ENCODE peak calls at places on chromosomes 11 and 22, in ten cellular contexts. A is choroid plexus epithelial cell, E is body of pancreas, V is psoas muscle, S is OCI-LY7, U is astrocyte of the cerebellum, R is fibroblast of the aortic adventitia, K is cardiac muscle cell, N is Caco-2, W is transverse colon. C is an unnamed sample.

GRCh38 chr22:37753746-37754145 is 54.0 kb upstream of the GCAT start:
- DNase-seq in A (no peak), E (peak; percentile 39), V (no peak), S (no peak), U (no peak), R (peak; percentile 55), K (no peak), N (no peak), W (no peak), C (no peak)

GRCh38 chr11:108871152-108871551 is 206.3 kb downstream of the DDX10 start:
- DNase-seq in A (peak; percentile 88), E (peak; percentile 36), V (no peak), S (peak; percentile 30), U (no peak), R (peak; percentile 72), K (peak; percentile 38), N (peak; percentile 55), W (no peak), C (peak; percentile 30)

GRCh38 chr22:39623603-39624500 is 53.3 kb downstream of the CACNA1I start:
- DNase-seq in A (no peak), E (no peak), V (no peak), S (no peak), U (no peak), R (no peak), K (no peak), N (no peak), W (no peak), C (no peak)

GRCh38 chr11:87397250-87397649 is 359.5 kb downstream of the TMEM135 start:
- DNase-seq in A (no peak), E (no peak), V (no peak), S (no peak), U (no peak), R (no peak), K (no peak), N (no peak), W (no peak), C (no peak)

GRCh38 chr11:111736621-111737055 is 29.6 kb downstream of the PPP2R1B start:
- DNase-seq in A (no peak), E (no peak), V (no peak), S (no peak), U (no peak), R (peak; percentile 31), K (no peak), N (no peak), W (no peak), C (no peak)

GRCh38 chr11:108589136-108589535 is 4.4 kb downstream of the EXPH5 start:
- DNase-seq in A (no peak), E (no peak), V (no peak), S (no peak), U (no peak), R (no peak), K (peak; percentile 15), N (no peak), W (no peak), C (no peak)

GRCh38 chr22:30701872-30702271 is 7.2 kb downstream of the OSBP2 start:
- DNase-seq in A (peak; percentile 16), E (no peak), V (no peak), S (no peak), U (no peak), R (peak; percentile 22), K (no peak), N (no peak), W (no peak), C (no peak)

GRCh38 chr22:30182365-30182764 is 64.2 kb downstream of the LIF start:
- DNase-seq in A (no peak), E (no peak), V (no peak), S (no peak), U (no peak), R (no peak), K (no peak), N (no peak), W (no peak), C (no peak)

GRCh38 chr11:67517784-67518552 is 5.3 kb downstream of the CABP2 start:
- DNase-seq in A (no peak), E (no peak), V (no peak), S (no peak), U (no peak), R (no peak), K (no peak), N (no peak), W (no peak), C (no peak)
- H3K4me3 ChIP-seq in A (no peak overlapping the region), E (no peak overlapping the region), V (no peak overlapping the region), S (no peak overlapping the region), U (no peak overlapping the region), R (no peak overlapping the region), K (no peak overlapping the region), N (no peak overlapping the region), W (no peak overlapping the region), C (no peak overlapping the region)

GRCh38 chr11:57640068-57640800 is 9.5 kb downstream of the YPEL4 start:
- DNase-seq in A (no peak), E (no peak), V (no peak), S (no peak), U (no peak), R (no peak), K (no peak), N (no peak), W (no peak), C (no peak)

GRCh38 chr11:57641011-57641410 is 8.7 kb downstream of the YPEL4 start:
- DNase-seq in A (peak; percentile 65), E (peak; percentile 12), V (peak; percentile 20), S (peak; percentile 24), U (no peak), R (peak; percentile 43), K (peak; percentile 71), N (no peak), W (no peak), C (no peak)

GRCh38 chr11:57639321-57640067 is 10.2 kb downstream of the YPEL4 start:
- DNase-seq in A (peak; percentile 89), E (peak; percentile 11), V (no peak), S (peak; percentile 25), U (peak; percentile 26), R (peak; percentile 31), K (peak; percentile 97), N (peak; percentile 70), W (no peak), C (no peak)

GRCh38 chr11:57643802-57644201 is 5.9 kb downstream of the YPEL4 start:
- DNase-seq in A (no peak), E (no peak), V (no peak), S (no peak), U (no peak), R (peak; percentile 65), K (no peak), N (no peak), W (no peak), C (no peak)

DNA sequence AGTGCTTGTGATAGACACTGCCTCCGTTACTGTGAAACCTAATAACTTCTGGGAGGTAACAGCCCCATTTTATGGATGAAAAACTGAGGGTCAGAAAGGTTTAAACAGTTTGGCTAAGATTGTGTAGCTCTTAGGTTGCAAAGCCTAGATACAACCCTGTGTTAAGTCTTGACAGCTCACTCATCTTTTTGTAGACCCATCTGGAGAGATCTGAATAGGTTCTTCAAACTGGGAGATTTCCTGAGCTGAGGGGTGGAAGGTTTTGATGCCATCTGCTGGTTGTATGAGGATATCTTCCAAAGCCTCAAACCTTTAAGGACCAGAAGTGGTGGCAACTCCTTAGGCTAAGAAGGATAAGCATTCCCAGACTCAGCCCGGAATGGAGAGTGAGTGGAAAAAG is 8.3 kb downstream of the YPEL4 start:
- DNase-seq in A (peak; percentile 87), E (no peak), V (no peak), S (peak; percentile 69), U (no peak), R (peak; percentile 77), K (peak; percentile 53), N (no peak), W (no peak), C (peak; percentile 31)
- TF ChIP-seq CTCF in A (peak; percentile 79), E (peak; percentile 26), V (peak; percentile 49), S (peak; percentile 80), U (peak; percentile 60), R (peak; percentile 71), K (peak; percentile 61), N (no peak), W (peak; percentile 40), C (peak; percentile 61)

DNA sequence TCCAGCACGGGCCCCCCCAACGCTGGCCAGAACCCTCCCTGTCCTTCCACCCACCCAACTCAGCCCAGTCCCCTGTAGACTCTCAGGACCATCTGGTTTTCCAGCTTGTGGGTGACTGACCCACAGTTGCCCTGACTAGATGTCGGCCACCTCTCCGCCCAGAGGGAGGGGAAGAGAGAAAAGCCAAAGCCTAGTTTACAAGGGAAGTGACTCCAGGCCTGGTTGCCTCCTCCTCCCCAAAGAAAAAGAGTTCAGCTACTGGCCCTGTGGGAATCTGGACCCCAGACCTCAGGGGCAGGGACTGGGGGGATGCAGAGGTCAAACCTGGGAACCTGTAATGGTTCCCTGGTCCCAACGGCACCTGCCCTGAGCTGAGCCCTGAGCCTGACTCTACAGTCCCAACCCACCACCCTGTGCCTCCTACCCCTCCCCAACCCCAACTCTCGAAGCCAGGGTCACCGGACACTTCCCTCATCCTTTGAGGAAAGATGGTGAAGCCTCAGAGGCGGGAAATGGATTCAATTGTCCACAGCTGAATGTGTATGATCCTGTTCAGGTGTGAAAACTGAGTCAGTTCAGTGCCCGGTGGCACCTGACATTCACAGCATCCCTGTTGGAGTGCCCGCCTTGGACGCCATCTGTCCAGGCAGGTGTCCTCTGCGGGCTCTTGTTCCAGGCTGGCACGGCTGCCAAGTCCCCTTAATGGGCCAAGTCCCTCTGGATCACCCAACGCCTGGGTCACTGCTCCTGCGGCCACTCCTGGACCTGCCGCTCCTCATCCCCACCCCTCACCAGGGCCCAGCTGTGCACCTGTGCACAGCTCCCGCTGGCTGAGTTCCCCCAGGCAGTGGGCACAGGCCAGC is 21.0 kb upstream of the WNT7B start:
- DNase-seq in A (no peak), E (no peak), V (peak; percentile 41), S (no peak), U (no peak), R (no peak), K (no peak), N (no peak), W (no peak), C (no peak)
- H3K4me3 ChIP-seq in A (no peak overlapping the region), E (no peak overlapping the region), V (peak overlapping the region; percentile 7), S (no peak overlapping the region), U (no peak overlapping the region), R (peak overlapping the region; percentile 22), K (no peak overlapping the region), N (no peak overlapping the region), W (no peak overlapping the region), C (no peak overlapping the region)

GRCh38 chr22:42692239-42693054 is 28.2 kb downstream of the A4GALT start:
- DNase-seq in A (no peak), E (no peak), V (no peak), S (peak; percentile 72), U (no peak), R (no peak), K (no peak), N (no peak), W (no peak), C (no peak)
- TF ChIP-seq CTCF in A (no peak), E (no peak), V (no peak), S (peak; percentile 89), U (no peak), R (no peak), K (no peak), N (no peak), W (no peak), C (no peak)

GRCh38 chr11:132126973-132127900 is 756.8 kb downstream of the NTM start:
- DNase-seq in A (peak; percentile 95), E (peak; percentile 61), V (peak; percentile 28), S (no peak), U (peak; percentile 95), R (peak; percentile 98), K (peak; percentile 21), N (no peak), W (peak; percentile 12), C (no peak)
- H3K4me3 ChIP-seq in A (peak overlapping the region; percentile 53), E (no peak overlapping the region), V (peak overlapping the region; percentile 46), S (no peak overlapping the region), U (peak overlapping the region; percentile 25), R (peak overlapping the region; percentile 53), K (no peak overlapping the region), N (no peak overlapping the region), W (no peak overlapping the region), C (no peak overlapping the region)